ENCODE peak calls at places on chromosomes 7 and 10, in four cellular contexts. One of them, this sample, is unnamed. For H4K20me1, the result is how much of the 10 kb centered on the place peaks cover.

GRCh38 chr7:18577096-18577771 is 81.7 kb downstream of the HDAC9 start:
- DNase-seq in HepG2: no peak
- DNase-seq in astrocyte: no peak
- DNase-seq in hepatocyte: no peak
- DNase-seq in this sample: no peak

GRCh38 chr10:13990918-13991317 is 339.8 kb downstream of the FRMD4A start:
- DNase-seq in HepG2: no peak
- DNase-seq in astrocyte: peak
- DNase-seq in hepatocyte: no peak
- DNase-seq in this sample: peak

GRCh38 chr10:90028312-90028711 is 326.9 kb downstream of the KIF20B start:
- DNase-seq in HepG2: no peak
- DNase-seq in astrocyte: no peak
- DNase-seq in hepatocyte: no peak
- DNase-seq in this sample: no peak

GRCh38 chr10:111319866-111320265 is 243.0 kb downstream of the ADRA2A start:
- DNase-seq in HepG2: no peak
- DNase-seq in astrocyte: no peak
- DNase-seq in hepatocyte: no peak
- DNase-seq in this sample: no peak

GRCh38 chr10:45454262-45454661 is 80.2 kb downstream of the ALOX5 start:
- DNase-seq in HepG2: no peak
- DNase-seq in astrocyte: no peak
- DNase-seq in hepatocyte: no peak
- DNase-seq in this sample: no peak

GRCh38 chr7:37000514-37000913 is 276.2 kb upstream of the AOAH start:
- DNase-seq in HepG2: no peak
- DNase-seq in astrocyte: no peak
- DNase-seq in hepatocyte: no peak
- DNase-seq in this sample: no peak

GRCh38 chr7:98399462-98399861 is 1.4 kb downstream of the BAIAP2L1 start:
- DNase-seq in HepG2: no peak
- DNase-seq in astrocyte: peak
- DNase-seq in hepatocyte: no peak
- DNase-seq in this sample: peak

GRCh38 chr7:138370956-138371355 is 89.1 kb upstream of the TRIM24 start:
- DNase-seq in HepG2: no peak
- DNase-seq in astrocyte: no peak
- DNase-seq in hepatocyte: no peak
- DNase-seq in this sample: no peak

GRCh38 chr7:31102973-31103850 is 51.1 kb downstream of the ADCYAP1R1 start:
- DNase-seq in HepG2: no peak
- DNase-seq in astrocyte: no peak
- DNase-seq in hepatocyte: no peak
- DNase-seq in this sample: no peak

GRCh38 chr10:95350212-95350829 is 59.5 kb upstream of the PDLIM1 start:
- DNase-seq in HepG2: peak
- DNase-seq in astrocyte: no peak
- DNase-seq in hepatocyte: no peak
- DNase-seq in this sample: no peak

GRCh38 chr10:21207852-21208646 is 310.9 kb upstream of the NEBL start:
- DNase-seq in HepG2: no peak
- DNase-seq in astrocyte: no peak
- DNase-seq in hepatocyte: no peak
- DNase-seq in this sample: no peak

GRCh38 chr10:12344375-12345110 is 4.8 kb upstream of the CAMK1D start:
- DNase-seq in HepG2: no peak
- DNase-seq in astrocyte: no peak
- DNase-seq in hepatocyte: no peak
- DNase-seq in this sample: no peak

GRCh38 chr10:48604408-48605263 is at the start of gene ARHGAP22:
- DNase-seq in HepG2: no peak
- DNase-seq in astrocyte: no peak
- DNase-seq in hepatocyte: peak
- DNase-seq in this sample: peak

GRCh38 chr7:139657749-139658148 is 120.0 kb downstream of the HIPK2 start:
- DNase-seq in HepG2: no peak
- DNase-seq in astrocyte: no peak
- DNase-seq in hepatocyte: no peak
- DNase-seq in this sample: no peak

GRCh38 chr10:70699659-70700174 is 27.4 kb downstream of the ADAMTS14 start:
- DNase-seq in HepG2: peak
- DNase-seq in astrocyte: no peak
- DNase-seq in hepatocyte: peak
- DNase-seq in this sample: peak

GRCh38 chr10:53441804-53442203 is 669.2 kb upstream of the MBL2 start:
- DNase-seq in HepG2: no peak
- DNase-seq in astrocyte: no peak
- DNase-seq in hepatocyte: no peak
- DNase-seq in this sample: no peak

GRCh38 chr10:101826852-101827434 is 8.7 kb upstream of the OGA start:
- DNase-seq in HepG2: no peak
- DNase-seq in astrocyte: no peak
- DNase-seq in hepatocyte: no peak
- DNase-seq in this sample: no peak

GRCh38 chr10:78756604-78757442 is 311.9 kb upstream of the ZMIZ1 start:
- DNase-seq in HepG2: peak
- DNase-seq in astrocyte: peak
- DNase-seq in hepatocyte: peak
- DNase-seq in this sample: peak

GRCh38 chr7:47502240-47502877 is 79.6 kb downstream of the TNS3 start:
- DNase-seq in HepG2: no peak
- DNase-seq in astrocyte: no peak
- DNase-seq in hepatocyte: no peak
- DNase-seq in this sample: no peak

GRCh38 chr10:29811751-29812427 is 177.1 kb upstream of the SVIL start:
- DNase-seq in HepG2: no peak
- DNase-seq in astrocyte: peak
- DNase-seq in hepatocyte: peak
- DNase-seq in this sample: peak

GRCh38 chr10:128420623-128421022 is 294.4 kb upstream of the MKI67 start:
- DNase-seq in HepG2: no peak
- DNase-seq in astrocyte: no peak
- DNase-seq in hepatocyte: no peak
- DNase-seq in this sample: no peak

GRCh38 chr7:76054129-76055120 is 6.5 kb downstream of the MDH2 start:
- DNase-seq in HepG2: no peak
- DNase-seq in astrocyte: peak
- DNase-seq in hepatocyte: peak
- DNase-seq in this sample: peak

GRCh38 chr7:127252736-127253288 is at the start of gene GRM8:
- DNase-seq in HepG2: peak
- DNase-seq in astrocyte: peak
- DNase-seq in hepatocyte: peak
- DNase-seq in this sample: peak

GRCh38 chr10:62437696-62438095 is 63.5 kb downstream of the ZNF365 start:
- DNase-seq in HepG2: peak
- DNase-seq in astrocyte: peak
- DNase-seq in hepatocyte: peak
- DNase-seq in this sample: peak

GRCh38 chr7:151940048-151940845 is 16.0 kb upstream of the GALNTL5 start:
- DNase-seq in HepG2: no peak
- DNase-seq in astrocyte: peak
- DNase-seq in hepatocyte: no peak
- DNase-seq in this sample: peak

GRCh38 chr7:36300696-36301350 is 88.8 kb upstream of the ANLN start:
- DNase-seq in HepG2: no peak
- DNase-seq in astrocyte: no peak
- DNase-seq in hepatocyte: no peak
- DNase-seq in this sample: no peak

GRCh38 chr7:116956515-116956804 is 3.2 kb downstream of the ST7 start:
- DNase-seq in HepG2: no peak
- DNase-seq in astrocyte: no peak
- DNase-seq in hepatocyte: no peak
- DNase-seq in this sample: no peak

GRCh38 chr7:20063645-20064044 is 153.5 kb downstream of the MACC1 start:
- DNase-seq in HepG2: no peak
- DNase-seq in astrocyte: no peak
- DNase-seq in hepatocyte: no peak
- DNase-seq in this sample: no peak

GRCh38 chr10:46094931-46095755 is 49.1 kb upstream of the MSMB start:
- DNase-seq in HepG2: no peak
- DNase-seq in astrocyte: no peak
- DNase-seq in hepatocyte: no peak
- DNase-seq in this sample: no peak

GRCh38 chr10:97590082-97590747 is 694 bp downstream of the C10orf62 start:
- DNase-seq in HepG2: no peak
- DNase-seq in astrocyte: no peak
- DNase-seq in hepatocyte: no peak
- DNase-seq in this sample: no peak

GRCh38 chr7:19772858-19773337 is 519 bp downstream of the TMEM196 start:
- DNase-seq in HepG2: no peak
- DNase-seq in astrocyte: peak
- DNase-seq in hepatocyte: peak
- DNase-seq in this sample: peak

GRCh38 chr7:17774701-17775288 is 165.5 kb downstream of the SNX13 start:
- DNase-seq in HepG2: no peak
- DNase-seq in astrocyte: peak
- DNase-seq in hepatocyte: no peak
- DNase-seq in this sample: peak

GRCh38 chr10:49735161-49735560 is 27.0 kb downstream of the OGDHL start:
- DNase-seq in HepG2: no peak
- DNase-seq in astrocyte: no peak
- DNase-seq in hepatocyte: no peak
- DNase-seq in this sample: no peak

GRCh38 chr7:12287886-12288285 is 76.8 kb downstream of the TMEM106B start:
- DNase-seq in HepG2: no peak
- DNase-seq in astrocyte: no peak
- DNase-seq in hepatocyte: no peak
- DNase-seq in this sample: no peak

GRCh38 chr10:44334621-44335184 is 50.2 kb downstream of the CXCL12 start:
- DNase-seq in HepG2: no peak
- DNase-seq in astrocyte: peak
- DNase-seq in hepatocyte: no peak
- DNase-seq in this sample: peak

GRCh38 chr7:117229350-117229749 is 93.5 kb downstream of the WNT2 start:
- DNase-seq in HepG2: no peak
- DNase-seq in astrocyte: peak
- DNase-seq in hepatocyte: peak
- DNase-seq in this sample: peak

GRCh38 chr10:1270906-1271305 is 214.7 kb downstream of the WDR37 start:
- DNase-seq in HepG2: no peak
- DNase-seq in astrocyte: no peak
- DNase-seq in hepatocyte: no peak
- DNase-seq in this sample: no peak

GRCh38 chr10:230758-231157 is 95.5 kb downstream of the ZMYND11 start:
- DNase-seq in HepG2: peak
- DNase-seq in astrocyte: no peak
- DNase-seq in hepatocyte: no peak
- DNase-seq in this sample: peak

GRCh38 chr7:146119016-146119415 is 2.4 kb downstream of the CNTNAP2 start:
- DNase-seq in HepG2: no peak
- DNase-seq in astrocyte: no peak
- DNase-seq in hepatocyte: no peak
- DNase-seq in this sample: peak

DNA sequence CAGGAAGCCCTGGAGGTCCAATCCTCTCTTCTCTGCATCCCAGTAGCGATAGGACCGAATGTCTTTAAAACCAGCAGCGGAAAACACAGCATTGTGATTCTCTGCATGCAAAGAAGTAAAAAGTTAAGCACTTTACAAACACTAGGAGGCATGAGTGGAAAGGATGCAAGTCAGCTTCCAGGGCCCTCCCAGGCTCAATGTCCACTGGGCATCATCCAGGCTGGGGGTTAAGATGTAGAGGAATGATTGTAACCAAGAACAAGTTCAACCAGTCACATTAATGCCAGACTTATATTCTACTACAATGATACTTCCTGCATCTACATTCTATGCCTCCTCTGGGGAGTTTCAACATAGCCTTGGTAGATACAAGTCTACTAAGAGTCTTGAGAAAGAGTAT is 24.3 kb downstream of the GOT1 start:
- DNase-seq in HepG2: no peak
- DNase-seq in astrocyte: no peak
- DNase-seq in hepatocyte: no peak
- DNase-seq in this sample: no peak
- H4K20me1 ChIP-seq in HepG2: under half
- H4K20me1 ChIP-seq in astrocyte: under half
- H4K20me1 ChIP-seq in hepatocyte: under half
- H4K20me1 ChIP-seq in this sample: under half

GRCh38 chr7:148868378-148868674 is 15.8 kb downstream of the EZH2 start:
- DNase-seq in HepG2: no peak
- DNase-seq in astrocyte: no peak
- DNase-seq in hepatocyte: no peak
- DNase-seq in this sample: no peak

GRCh38 chr7:148867571-148868377 is 16.3 kb downstream of the EZH2 start:
- DNase-seq in HepG2: no peak
- DNase-seq in astrocyte: no peak
- DNase-seq in hepatocyte: no peak
- DNase-seq in this sample: no peak

GRCh38 chr7:148872198-148872597 is 11.9 kb downstream of the EZH2 start:
- DNase-seq in HepG2: no peak
- DNase-seq in astrocyte: no peak
- DNase-seq in hepatocyte: no peak
- DNase-seq in this sample: no peak

GRCh38 chr7:148871030-148871429 is 13.1 kb downstream of the EZH2 start:
- DNase-seq in HepG2: no peak
- DNase-seq in astrocyte: no peak
- DNase-seq in hepatocyte: no peak
- DNase-seq in this sample: no peak

GRCh38 chr7:148871551-148871950 is 12.5 kb downstream of the EZH2 start:
- DNase-seq in HepG2: no peak
- DNase-seq in astrocyte: no peak
- DNase-seq in hepatocyte: no peak
- DNase-seq in this sample: no peak
- H4K20me1 ChIP-seq in HepG2: under half
- H4K20me1 ChIP-seq in astrocyte: under half
- H4K20me1 ChIP-seq in hepatocyte: under half
- H4K20me1 ChIP-seq in this sample: under half

GRCh38 chr10:92303096-92303495 is 12.1 kb downstream of the MARCHF5 start:
- DNase-seq in HepG2: no peak
- DNase-seq in astrocyte: no peak
- DNase-seq in hepatocyte: no peak
- DNase-seq in this sample: no peak
- H4K20me1 ChIP-seq in HepG2: under half
- H4K20me1 ChIP-seq in astrocyte: half or more
- H4K20me1 ChIP-seq in hepatocyte: half or more
- H4K20me1 ChIP-seq in this sample: under half

DNA sequence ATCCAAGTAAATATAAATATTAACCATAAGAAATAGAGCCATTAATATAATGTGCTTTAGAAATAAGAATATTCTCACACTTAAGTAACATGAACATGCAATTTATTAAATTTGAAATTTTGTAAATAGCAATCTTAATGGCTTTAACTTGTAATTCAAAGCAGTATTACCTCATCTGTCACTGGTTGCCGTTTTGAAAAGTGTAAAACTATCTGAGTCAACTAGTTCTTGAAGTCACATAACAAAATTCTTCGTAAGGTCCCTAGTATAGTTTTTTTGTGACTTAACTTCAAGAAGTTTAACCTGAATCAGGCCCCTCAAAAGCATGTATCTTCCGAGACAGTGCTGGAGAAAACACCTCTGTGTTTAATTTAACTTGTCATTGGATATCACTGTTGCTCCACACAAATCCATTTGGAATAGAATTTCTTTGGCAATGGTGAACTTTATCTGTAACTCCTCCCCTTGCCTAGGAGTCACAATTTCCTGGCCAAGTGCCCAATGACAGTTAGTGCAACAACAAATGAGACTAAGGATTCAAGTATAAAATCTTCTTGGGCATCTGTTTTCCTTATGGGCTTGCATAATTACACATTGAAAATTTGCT is 47.1 kb downstream of the NT5C2 start:
- DNase-seq in HepG2: peak
- DNase-seq in astrocyte: peak
- DNase-seq in hepatocyte: peak
- DNase-seq in this sample: peak
- H4K20me1 ChIP-seq in HepG2: under half
- H4K20me1 ChIP-seq in astrocyte: under half
- H4K20me1 ChIP-seq in hepatocyte: under half
- H4K20me1 ChIP-seq in this sample: under half